ENCODE peak calls at places on chromosomes 12 and 14, in nine cellular contexts. V is right atrium auricular region, B is fibroblast of pulmonary artery, A is cardiac fibroblast, X is GM12864, I is coronary artery, J is A549, L is endothelial cell, U is AG04450. P is an unnamed sample.
A peak's percentile ranks its signal among the peaks of the same experiment; 100 is the strongest.

GRCh38 chr12:66132408-66132807 is 1.9 kb upstream of the LLPH start:
- DNase-seq in V (no peak), B (peak; percentile 82), A (peak; percentile 68), X (no peak), I (no peak), J (no peak), L (no peak), U (peak; percentile 63), P (no peak)

GRCh38 chr12:102479099-102479887 is 1.1 kb downstream of the IGF1 start:
- DNase-seq in V (no peak), B (no peak), A (no peak), X (peak; percentile 59), I (no peak), J (no peak), L (no peak), U (no peak), P (no peak)

GRCh38 chr14:85702937-85703336 is 173.0 kb downstream of the FLRT2 start:
- DNase-seq in V (no peak), B (peak; percentile 16), A (peak; percentile 12), X (no peak), I (no peak), J (no peak), L (no peak), U (no peak), P (no peak)

GRCh38 chr14:22994762-22995275 is 12.5 kb upstream of the AJUBA start:
- DNase-seq in V (no peak), B (peak; percentile 66), A (peak; percentile 71), X (no peak), I (no peak), J (peak; percentile 41), L (no peak), U (no peak), P (no peak)

GRCh38 chr12:113854385-113855136 is 111.6 kb downstream of the RBM19 start:
- DNase-seq in V (no peak), B (no peak), A (no peak), X (no peak), I (no peak), J (no peak), L (no peak), U (no peak), P (no peak)

GRCh38 chr14:64715146-64715627 is 11.0 kb downstream of the PLEKHG3 start:
- DNase-seq in V (no peak), B (no peak), A (no peak), X (no peak), I (peak; percentile 57), J (no peak), L (no peak), U (no peak), P (no peak)

GRCh38 chr12:74235342-74235741 is 302.3 kb upstream of the ATXN7L3B start:
- DNase-seq in V (no peak), B (no peak), A (no peak), X (no peak), I (no peak), J (no peak), L (no peak), U (no peak), P (no peak)

GRCh38 chr14:96737869-96738268 is 59.3 kb upstream of the VRK1 start:
- DNase-seq in V (no peak), B (no peak), A (no peak), X (no peak), I (no peak), J (no peak), L (no peak), U (no peak), P (no peak)

GRCh38 chr12:58455146-58455545 is 465.2 kb downstream of the LRIG3 start:
- DNase-seq in V (no peak), B (no peak), A (no peak), X (no peak), I (no peak), J (no peak), L (no peak), U (no peak), P (no peak)

GRCh38 chr12:20404576-20405346 is 36.4 kb downstream of the PDE3A start:
- DNase-seq in V (peak; percentile 70), B (peak; percentile 70), A (peak; percentile 65), X (no peak), I (no peak), J (no peak), L (no peak), U (no peak), P (no peak)

GRCh38 chr12:5718073-5718472 is 227.0 kb downstream of the ANO2 start:
- DNase-seq in V (no peak), B (no peak), A (no peak), X (no peak), I (no peak), J (no peak), L (no peak), U (no peak), P (peak; percentile 8)

GRCh38 chr14:63076476-63076875 is 31.2 kb upstream of the KCNH5 start:
- DNase-seq in V (no peak), B (no peak), A (no peak), X (no peak), I (no peak), J (no peak), L (no peak), U (no peak), P (no peak)

GRCh38 chr12:2683283-2684025 is 111.3 kb upstream of the FKBP4 start:
- DNase-seq in V (peak; percentile 30), B (no peak), A (no peak), X (no peak), I (peak; percentile 38), J (no peak), L (no peak), U (no peak), P (no peak)
- TF ChIP-seq CTCF in V (no peak), B (no peak), A (no peak), X (no peak), I (no peak), J (no peak), L (no peak), U (no peak), P (no peak)

DNA sequence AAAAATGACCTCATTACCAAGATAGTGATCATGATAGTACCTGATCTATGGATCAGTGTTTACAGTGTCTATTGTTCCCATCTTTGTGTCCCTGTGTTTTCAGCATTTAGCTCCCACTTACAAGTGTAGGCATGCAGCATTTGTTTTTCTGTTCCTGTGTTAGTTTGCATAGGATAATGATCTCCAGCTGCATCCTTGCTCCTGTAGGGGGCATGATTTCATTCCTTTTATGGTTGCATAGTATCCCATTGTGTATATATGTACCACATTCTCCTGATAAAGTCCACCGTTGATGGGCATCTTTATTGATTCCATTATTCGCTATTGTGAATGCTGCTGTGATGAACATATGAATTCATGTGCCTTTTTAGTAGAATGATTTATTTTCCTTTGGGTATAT is 215.4 kb upstream of the NAV3 start:
- DNase-seq in V (no peak), B (peak; percentile 17), A (peak; percentile 2), X (no peak), I (no peak), J (no peak), L (no peak), U (no peak), P (no peak)
- TF ChIP-seq CTCF in V (no peak), B (peak; percentile 40), A (no peak), X (no peak), I (no peak), J (no peak), L (peak; percentile 42), U (no peak), P (peak; percentile 15)

GRCh38 chr12:131111446-131111845 is 157.7 kb downstream of the ADGRD1 start:
- DNase-seq in V (no peak), B (no peak), A (no peak), X (no peak), I (no peak), J (no peak), L (no peak), U (no peak), P (no peak)

GRCh38 chr12:131114331-131114730 is 160.6 kb downstream of the ADGRD1 start:
- DNase-seq in V (no peak), B (no peak), A (no peak), X (no peak), I (no peak), J (no peak), L (no peak), U (no peak), P (no peak)

GRCh38 chr12:131112690-131113290 is 159.1 kb downstream of the ADGRD1 start:
- DNase-seq in V (no peak), B (no peak), A (no peak), X (no peak), I (no peak), J (no peak), L (no peak), U (no peak), P (no peak)

GRCh38 chr12:131113562-131113961 is 159.9 kb downstream of the ADGRD1 start:
- DNase-seq in V (no peak), B (no peak), A (no peak), X (no peak), I (no peak), J (no peak), L (no peak), U (no peak), P (no peak)

GRCh38 chr12:131112016-131112415 is 158.3 kb downstream of the ADGRD1 start:
- DNase-seq in V (no peak), B (no peak), A (no peak), X (no peak), I (no peak), J (no peak), L (no peak), U (no peak), P (no peak)
- TF ChIP-seq CTCF in V (no peak), B (no peak), A (no peak), X (no peak), I (no peak), J (no peak), L (no peak), U (no peak), P (no peak)

GRCh38 chr14:69260979-69261605 is 1.1 kb downstream of the GALNT16 start:
- DNase-seq in V (no peak), B (no peak), A (no peak), X (no peak), I (no peak), J (peak; percentile 72), L (peak; percentile 59), U (no peak), P (no peak)
- TF ChIP-seq CTCF in V (peak; percentile 97), B (peak; percentile 24), A (peak; percentile 25), X (peak; percentile 74), I (peak; percentile 68), J (peak; percentile 68), L (peak; percentile 92), U (peak; percentile 37), P (peak; percentile 79)

P was measured in osteocyte.